ENCODE peak calls at places on chromosomes 7 and 10, in nine cellular contexts. W, V, E, O, Z, Q, Y, A and T are unnamed samples.
A peak's percentile ranks its signal among the peaks of the same experiment; 100 is the strongest.

GRCh38 chr7:65509368-65510186 is 135.9 kb downstream of the ZNF92 start:
- DNase-seq in Z (no peak), V (peak; percentile 7), A (peak; percentile 1), O (no peak), Q (no peak), Y (no peak), E (no peak), W (no peak), T (no peak)

GRCh38 chr7:120985130-120985758 is 3.3 kb upstream of the CPED1 start:
- DNase-seq in A (no peak), E (no peak), Y (no peak), Q (no peak), Z (no peak), O (no peak), V (no peak), W (no peak), T (no peak)

GRCh38 chr7:26365897-26366267 is 74.2 kb downstream of the SNX10 start:
- DNase-seq in Q (no peak), V (no peak), E (no peak), W (no peak), Z (no peak), A (no peak), O (no peak), Y (no peak), T (no peak)

GRCh38 chr10:131216681-131217230 is 94.8 kb downstream of the TCERG1L start:
- DNase-seq in Z (no peak), Y (no peak), A (no peak), Q (no peak), W (no peak), E (no peak), O (no peak), V (no peak), T (no peak)

GRCh38 chr10:119634219-119634544 is 17.0 kb upstream of the BAG3 start:
- DNase-seq in A (peak; percentile 19), Q (peak; percentile 35), V (no peak), E (peak; percentile 54), O (no peak), Y (no peak), W (peak; percentile 47), Z (no peak), T (no peak)

GRCh38 chr7:133019590-133019989 is 62.3 kb downstream of the CHCHD3 start:
- DNase-seq in V (no peak), Z (no peak), E (no peak), O (no peak), A (no peak), W (no peak), Q (no peak), Y (no peak), T (no peak)

GRCh38 chr10:84270708-84271107 is 25.9 kb downstream of the RGR start:
- DNase-seq in Y (no peak), E (no peak), W (no peak), Q (no peak), Z (no peak), O (no peak), V (no peak), A (no peak), T (no peak)

GRCh38 chr10:122878799-122879338 is 512 bp downstream of the FAM24B start:
- DNase-seq in Q (peak; percentile 43), V (no peak), O (no peak), Z (no peak), W (no peak), Y (no peak), A (no peak), E (peak; percentile 25), T (no peak)

GRCh38 chr7:104983620-104984539 is 30.1 kb upstream of the KMT2E start:
- DNase-seq in E (peak; percentile 83), A (peak; percentile 86), Z (peak; percentile 89), Y (peak; percentile 35), V (peak; percentile 91), Q (peak; percentile 86), W (peak; percentile 88), O (peak; percentile 85), T (peak; percentile 92)

GRCh38 chr7:105638324-105638723 is 57.0 kb upstream of the EFCAB10 start:
- DNase-seq in O (no peak), V (no peak), E (no peak), Y (no peak), A (no peak), W (no peak), Q (no peak), Z (no peak), T (no peak)

GRCh38 chr7:112103246-112103645 is 103.0 kb downstream of the DOCK4 start:
- DNase-seq in W (no peak), V (no peak), O (no peak), A (peak; percentile 50), E (no peak), Z (no peak), Q (peak; percentile 60), Y (no peak), T (no peak)

GRCh38 chr10:122530177-122530576 is 30.4 kb upstream of the DMBT1 start:
- DNase-seq in O (no peak), Y (no peak), Z (no peak), E (no peak), W (no peak), A (no peak), Q (no peak), V (peak; percentile 37), T (no peak)

GRCh38 chr7:85018498-85018897 is 168.4 kb downstream of the SEMA3D start:
- DNase-seq in Z (no peak), O (no peak), W (no peak), V (no peak), A (no peak), E (peak; percentile 8), Q (no peak), Y (no peak), T (no peak)

GRCh38 chr10:110355922-110356627 is 51.4 kb upstream of the SMNDC1 start:
- DNase-seq in A (no peak), Z (no peak), Y (no peak), E (no peak), O (no peak), Q (no peak), V (no peak), W (no peak), T (no peak)
- H3K4me3 ChIP-seq in A (no peak overlapping the region), Z (no peak overlapping the region), Y (no peak overlapping the region), E (no peak overlapping the region), O (peak overlapping the region; percentile 3), Q (no peak overlapping the region), V (peak overlapping the region; percentile 22), W (no peak overlapping the region), T (no peak overlapping the region)

GRCh38 chr7:2633538-2634264 is 1.9 kb downstream of the TTYH3 start:
- DNase-seq in O (no peak), V (peak; percentile 21), Y (peak; percentile 61), W (no peak), Q (peak; percentile 83), E (peak; percentile 93), Z (peak; percentile 42), A (peak; percentile 89), T (peak; percentile 44)
- TF ChIP-seq CTCF in O (no peak), V (no peak), Y (no peak), W (no peak), Q (no peak), E (no peak), Z (no peak), A (no peak), T (no peak)

DNA sequence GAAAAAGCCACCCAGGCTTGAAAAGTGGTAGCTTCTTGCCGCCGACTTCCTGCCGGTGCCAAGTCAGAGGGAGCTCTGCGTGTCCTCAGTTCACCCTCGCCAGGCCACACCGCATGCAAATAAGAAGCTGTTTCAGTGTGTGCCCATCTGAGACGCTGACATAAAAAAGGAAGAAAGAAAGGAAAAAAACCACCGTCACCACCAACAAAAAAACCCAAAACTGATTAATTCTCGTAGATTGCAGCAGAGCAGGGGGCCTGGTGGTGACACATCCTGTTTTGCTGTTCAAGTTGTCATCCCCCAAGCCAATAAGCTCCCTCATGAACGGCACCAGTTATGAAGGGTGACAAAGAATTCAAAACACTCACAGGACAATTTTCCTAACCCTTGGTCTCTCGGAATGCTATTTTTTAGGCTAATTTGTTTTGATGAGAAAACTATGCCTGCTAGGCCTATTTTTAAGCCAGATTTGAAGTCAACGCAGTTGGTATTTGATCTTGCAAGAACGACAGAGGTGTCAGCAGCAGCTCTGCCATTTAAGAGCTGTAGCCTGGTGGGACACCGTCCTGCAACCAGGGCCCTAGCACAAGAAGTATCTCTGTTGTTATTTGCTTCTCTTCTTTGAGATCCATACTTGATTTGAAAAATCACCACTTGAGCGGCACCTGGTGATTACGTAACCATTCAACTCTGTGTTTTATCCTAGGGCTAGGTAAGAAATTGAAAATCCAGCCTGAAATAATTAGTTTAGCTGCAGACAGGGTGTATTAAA is 145.5 kb downstream of the PFKFB3 start:
- DNase-seq in O (no peak), A (peak; percentile 70), W (no peak), Z (no peak), V (peak; percentile 38), Q (no peak), Y (peak; percentile 20), E (peak; percentile 74), T (no peak)
- H3K4me3 ChIP-seq in O (no peak overlapping the region), A (no peak overlapping the region), W (no peak overlapping the region), Z (no peak overlapping the region), V (no peak overlapping the region), Q (no peak overlapping the region), Y (no peak overlapping the region), E (peak overlapping the region; percentile 10), T (no peak overlapping the region)

GRCh38 chr7:158827411-158828342 is 1.6 kb downstream of the ESYT2 start:
- DNase-seq in Q (peak; percentile 68), A (peak; percentile 40), W (no peak), Y (no peak), V (no peak), E (peak; percentile 41), Z (no peak), O (no peak), T (no peak)

GRCh38 chr7:158830211-158830723 is 958 bp upstream of the ESYT2 start:
- DNase-seq in V (no peak), O (no peak), W (no peak), Y (no peak), A (no peak), Q (no peak), E (no peak), Z (no peak), T (no peak)

GRCh38 chr7:158829021-158829341 is 328 bp downstream of the ESYT2 start:
- DNase-seq in O (no peak), W (peak; percentile 73), Q (peak; percentile 84), A (peak; percentile 85), Z (peak; percentile 51), V (no peak), Y (no peak), E (peak; percentile 85), T (no peak)

GRCh38 chr7:158829342-158830210 is at the start of gene ESYT2:
- DNase-seq in Y (peak; percentile 71), V (peak; percentile 100), A (peak; percentile 97), Z (peak; percentile 97), W (peak; percentile 98), E (peak; percentile 97), Q (peak; percentile 98), O (peak; percentile 81), T (peak; percentile 98)

DNA sequence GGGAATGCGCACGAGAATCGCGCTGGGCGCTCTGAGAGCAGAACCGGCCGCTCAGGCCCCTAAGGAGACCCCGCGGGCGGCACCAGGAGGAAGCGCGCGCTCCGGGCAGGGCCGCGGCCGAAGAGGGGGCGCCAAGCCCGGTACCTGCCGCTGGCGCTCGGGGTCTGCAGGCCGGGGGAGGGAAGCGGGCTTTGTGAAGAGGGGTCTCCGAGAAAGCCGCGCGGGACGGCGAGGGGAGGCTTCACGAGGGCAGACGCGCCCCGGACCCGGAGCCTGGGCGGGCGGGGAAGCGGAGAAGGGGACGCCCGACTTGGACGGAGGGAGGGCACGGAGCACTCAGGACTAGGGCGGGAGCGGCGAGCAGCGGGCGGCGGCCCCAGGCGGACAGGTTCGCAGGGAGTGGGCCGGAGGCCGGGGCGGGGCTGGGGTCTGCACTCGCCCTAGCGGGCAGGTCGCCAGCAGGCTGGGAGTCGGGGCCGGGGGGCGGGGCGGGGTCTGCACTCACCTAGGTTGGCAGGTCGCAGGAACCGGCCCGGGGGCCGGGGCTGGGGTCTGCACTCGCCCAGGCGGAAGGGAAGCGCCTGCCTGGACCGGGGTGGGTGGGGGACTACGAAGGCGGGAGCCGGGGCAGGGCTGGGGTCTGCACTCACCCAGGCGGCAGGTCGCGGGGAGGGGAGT is 827 bp downstream of the ESYT2 start:
- DNase-seq in O (no peak), Y (no peak), E (no peak), Q (no peak), V (peak; percentile 59), A (peak; percentile 30), Z (peak; percentile 44), W (peak; percentile 63), T (peak; percentile 80)
- TF ChIP-seq CTCF in O (no peak), Y (no peak), E (no peak), Q (no peak), V (no peak), A (peak; percentile 5), Z (no peak), W (no peak), T (no peak)